ENCODE peak calls at places on chromosomes 1 and 21, in five cellular contexts. K is hepatocyte, I is HAP-1, F is gastrocnemius medialis, V is esophagus muscularis mucosa. X is an unnamed sample.

GRCh38 chr1:228471762-228472398 is 15.3 kb upstream of the RNF187 start:
- DNase-seq in F (no peak), V (no peak), I (peak; percentile 30), K (peak; percentile 66), X (no peak)

GRCh38 chr1:31198591-31198990 is 41.1 kb downstream of the NKAIN1 start:
- DNase-seq in K (no peak), I (no peak), F (no peak), V (no peak), X (no peak)

GRCh38 chr21:28627261-28627660 is 365.4 kb downstream of the LTN1 start:
- DNase-seq in F (no peak), V (no peak), K (no peak), I (no peak), X (no peak)

GRCh38 chr1:226706664-226707063 is 32.4 kb downstream of the ITPKB start:
- DNase-seq in F (no peak), K (no peak), V (no peak), I (no peak), X (no peak)

GRCh38 chr1:18645172-18646090 is 14.8 kb downstream of the PAX7 start:
- DNase-seq in V (no peak), K (no peak), F (no peak), I (no peak), X (no peak)

GRCh38 chr1:52567943-52568342 is 15.1 kb upstream of the TUT4 start:
- DNase-seq in I (no peak), F (no peak), K (no peak), V (no peak), X (no peak)

GRCh38 chr1:46521417-46521816 is 30.0 kb downstream of the KNCN start:
- DNase-seq in F (no peak), K (no peak), V (no peak), I (no peak), X (no peak)

GRCh38 chr1:16387201-16388185 is 20.5 kb downstream of the SZRD1 start:
- DNase-seq in K (no peak), V (no peak), I (no peak), F (no peak), X (no peak)

GRCh38 chr1:94554611-94555010 is 13.1 kb upstream of the F3 start:
- DNase-seq in I (no peak), K (no peak), V (no peak), F (no peak), X (no peak)

GRCh38 chr1:118649406-118649805 is 338.7 kb downstream of the TBX15 start:
- DNase-seq in I (peak; percentile 3), K (no peak), F (no peak), V (no peak), X (no peak)

GRCh38 chr1:109928591-109929111 is 18.0 kb downstream of the CSF1 start:
- DNase-seq in I (no peak), V (no peak), F (no peak), K (peak; percentile 37), X (no peak)

GRCh38 chr1:173206816-173207595 is at the start of gene TNFSF4:
- DNase-seq in I (no peak), K (no peak), F (no peak), V (no peak), X (no peak)

GRCh38 chr1:202207292-202207691 is 13.7 kb downstream of the LGR6 start:
- DNase-seq in V (no peak), I (no peak), K (peak; percentile 74), F (no peak), X (no peak)

GRCh38 chr1:25816112-25816718 is 3.5 kb upstream of the MTFR1L start:
- DNase-seq in I (no peak), V (no peak), K (no peak), F (no peak), X (no peak)

GRCh38 chr1:170556910-170557309 is 24.9 kb downstream of the GORAB start:
- DNase-seq in K (no peak), I (no peak), V (no peak), F (no peak), X (no peak)

GRCh38 chr21:34524671-34525601 is 12.9 kb upstream of the KCNE1 start:
- DNase-seq in K (peak; percentile 56), F (no peak), V (no peak), I (no peak), X (peak; percentile 52)

GRCh38 chr1:31701137-31701736 is 2.6 kb downstream of the COL16A1 start:
- DNase-seq in V (peak; percentile 99), I (peak; percentile 8), F (peak; percentile 71), K (peak; percentile 96), X (peak; percentile 68)

GRCh38 chr1:99003911-99004269 is 771 bp downstream of the PLPPR5 start:
- DNase-seq in V (no peak), F (no peak), K (no peak), I (no peak), X (no peak)

GRCh38 chr1:5993553-5994510 is 1.6 kb upstream of the NPHP4 start:
- DNase-seq in V (no peak), K (no peak), F (no peak), I (no peak), X (peak; percentile 14)

GRCh38 chr1:111219466-111220286 is 7.8 kb upstream of the CHI3L2 start:
- DNase-seq in F (no peak), V (no peak), K (no peak), I (no peak), X (no peak)

GRCh38 chr21:41653944-41654625 is 112.8 kb downstream of the RIPK4 start:
- DNase-seq in F (no peak), V (no peak), I (no peak), K (no peak), X (peak; percentile 20)

GRCh38 chr1:209621741-209622655 is 30.2 kb downstream of the LAMB3 start:
- DNase-seq in F (no peak), I (no peak), K (no peak), V (no peak), X (no peak)

GRCh38 chr1:99650773-99651437 is 5.0 kb downstream of the PALMD start:
- DNase-seq in K (no peak), F (no peak), V (no peak), I (peak; percentile 50), X (no peak)

GRCh38 chr21:45264919-45265515 is 22.7 kb downstream of the POFUT2 start:
- DNase-seq in I (no peak), V (no peak), K (peak; percentile 2), F (no peak), X (no peak)

GRCh38 chr1:17765444-17766411 is 10.6 kb downstream of the ACTL8 start:
- DNase-seq in V (no peak), K (peak; percentile 32), I (no peak), F (no peak), X (no peak)

GRCh38 chr1:207823880-207824566 is 72.2 kb downstream of the CD46 start:
- DNase-seq in K (peak; percentile 92), F (peak; percentile 86), I (peak; percentile 15), V (peak; percentile 95), X (peak; percentile 63)

GRCh38 chr1:76068542-76068941 is 6.0 kb upstream of the ST6GALNAC3 start:
- DNase-seq in V (no peak), K (no peak), F (no peak), I (no peak), X (no peak)

GRCh38 chr1:50333595-50333974 is 89.7 kb downstream of the DMRTA2 start:
- DNase-seq in F (no peak), V (no peak), I (peak; percentile 49), K (peak; percentile 78), X (no peak)

GRCh38 chr1:241518447-241519307 is 878 bp downstream of the FH start:
- DNase-seq in K (peak; percentile 64), I (no peak), V (no peak), F (no peak), X (peak; percentile 35)

GRCh38 chr1:94795321-94795899 is 24.7 kb upstream of the SLC44A3 start:
- DNase-seq in F (no peak), I (no peak), V (no peak), K (no peak), X (no peak)

GRCh38 chr1:47940779-47941178 is 56.4 kb downstream of the TRABD2B start:
- DNase-seq in V (no peak), I (no peak), F (no peak), K (no peak), X (no peak)

GRCh38 chr1:51234721-51235425 is 1.2 kb upstream of the RNF11 start:
- DNase-seq in V (peak; percentile 92), I (peak; percentile 12), K (peak; percentile 58), F (peak; percentile 45), X (no peak)

GRCh38 chr1:156481527-156481926 is 19.0 kb downstream of the MEF2D start:
- DNase-seq in V (no peak), F (no peak), K (no peak), I (no peak), X (no peak)

GRCh38 chr1:54413295-54413694 is 7.1 kb upstream of the SSBP3 start:
- DNase-seq in F (no peak), I (no peak), V (no peak), K (peak; percentile 56), X (no peak)

DNA sequence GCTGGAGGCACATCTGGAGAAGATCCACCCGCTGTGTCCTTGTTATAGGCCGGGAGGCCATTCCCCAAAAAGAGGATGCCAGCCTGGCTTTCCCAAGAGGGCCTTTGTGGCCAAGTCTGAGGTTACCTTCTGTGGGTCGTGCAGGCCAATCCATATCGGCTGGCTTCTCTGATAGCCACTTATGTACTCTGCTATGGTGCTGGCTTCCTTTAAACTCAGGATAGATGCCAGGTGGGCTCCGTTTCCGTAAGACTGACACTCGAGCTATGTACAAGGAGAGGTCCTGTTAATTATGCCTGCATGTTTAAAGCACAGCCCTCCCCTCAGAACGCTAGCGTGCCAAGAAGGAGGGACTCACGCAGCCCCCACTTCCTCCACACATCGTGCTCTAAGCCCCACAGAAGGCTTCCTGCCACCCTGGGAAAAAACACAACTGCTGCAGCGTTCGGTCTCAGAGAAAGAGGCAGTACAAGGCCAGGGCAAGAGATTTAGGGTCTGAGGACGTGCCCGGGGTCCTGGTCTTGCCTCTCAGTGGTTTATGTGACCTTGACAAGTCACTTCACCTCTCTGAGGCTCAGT is 11.6 kb downstream of the REG4 start:
- DNase-seq in I (no peak), F (no peak), K (no peak), V (peak; percentile 90), X (no peak)
- H3K4me1 ChIP-seq in I (no peaks in the 10 kb centered on the region), F (no peaks in the 10 kb centered on the region), K (peaks cover 6% of the 10 kb centered on the region), V (peaks cover 13% of the 10 kb centered on the region), X (peaks cover 11% of the 10 kb centered on the region)

GRCh38 chr1:180947901-180948311 is 35.2 kb downstream of the KIAA1614 start:
- DNase-seq in K (no peak), I (no peak), F (no peak), V (no peak), X (no peak)

GRCh38 chr1:180945151-180945550 is 32.5 kb downstream of the KIAA1614 start:
- DNase-seq in V (no peak), I (no peak), F (no peak), K (no peak), X (no peak)

GRCh38 chr1:180946056-180946455 is 33.4 kb downstream of the KIAA1614 start:
- DNase-seq in F (no peak), I (no peak), V (no peak), K (no peak), X (no peak)

GRCh38 chr1:180946537-180947507 is 34.1 kb downstream of the KIAA1614 start:
- DNase-seq in K (no peak), F (no peak), I (no peak), V (no peak), X (no peak)

GRCh38 chr1:180945551-180945950 is 32.9 kb downstream of the KIAA1614 start:
- DNase-seq in F (no peak), I (no peak), K (no peak), V (no peak), X (no peak)
- H3K36me3 ChIP-seq in F (no peaks in the 10 kb centered on the region), I (no peaks in the 10 kb centered on the region), K (no peaks in the 10 kb centered on the region), V (peaks cover 78% of the 10 kb centered on the region), X (no peaks in the 10 kb centered on the region)

GRCh38 chr1:185789846-185790735 is 55.9 kb downstream of the HMCN1 start:
- DNase-seq in K (no peak), V (no peak), F (no peak), I (no peak), X (no peak)
- H3K4me1 ChIP-seq in K (peaks cover 7% of the 10 kb centered on the region), V (peaks cover 44% of the 10 kb centered on the region), F (no peaks in the 10 kb centered on the region), I (no peaks in the 10 kb centered on the region), X (peaks cover 3% of the 10 kb centered on the region)

GRCh38 chr1:231478386-231478785 is 50.1 kb upstream of the TSNAX start:
- DNase-seq in F (no peak), I (no peak), V (no peak), K (no peak), X (no peak)
- H3K36me3 ChIP-seq in F (no peaks in the 10 kb centered on the region), I (no peaks in the 10 kb centered on the region), V (no peaks in the 10 kb centered on the region), K (no peaks in the 10 kb centered on the region), X (no peaks in the 10 kb centered on the region)